ENCODE peak calls at places on chromosomes 13 and 19, in six cellular contexts. M is IMR-90, I is breast epithelium, H is Peyer's patch, N is A549, K is esophagus squamous epithelium. A is an unnamed sample.
A peak's percentile ranks its signal among the peaks of the same experiment; 100 is the strongest.

GRCh38 chr19:45442927-45443461 is 19.3 kb upstream of the ERCC1 start:
- DNase-seq in M (peak; percentile 59), H (peak; percentile 69), N (no peak), I (peak; percentile 64), K (no peak), A (no peak)

GRCh38 chr19:42217522-42218442 is at the start of gene DEDD2:
- DNase-seq in H (peak; percentile 97), M (peak; percentile 99), I (peak; percentile 97), K (peak; percentile 83), N (peak; percentile 99), A (peak; percentile 97)

GRCh38 chr19:5991244-5991838 is 13.4 kb upstream of the RANBP3 start:
- DNase-seq in K (no peak), N (no peak), I (no peak), H (no peak), M (no peak), A (no peak)

GRCh38 chr13:42474954-42475353 is 99.0 kb upstream of the TNFSF11 start:
- DNase-seq in H (no peak), K (no peak), I (no peak), N (no peak), M (peak; percentile 61), A (no peak)

GRCh38 chr13:93685900-93686299 is 459.3 kb downstream of the GPC6 start:
- DNase-seq in M (no peak), I (no peak), N (no peak), H (no peak), K (no peak), A (no peak)

GRCh38 chr13:76271728-76272232 is 614.4 kb downstream of the KCTD12 start:
- DNase-seq in I (no peak), M (peak; percentile 7), K (no peak), H (no peak), N (no peak), A (no peak)

GRCh38 chr19:12913871-12914690 is 5.0 kb downstream of the SYCE2 start:
- DNase-seq in I (peak; percentile 65), K (no peak), M (no peak), N (no peak), H (peak; percentile 61), A (no peak)

GRCh38 chr19:29753190-29753933 is 38.3 kb upstream of the C19orf12 start:
- DNase-seq in N (no peak), I (no peak), K (no peak), M (no peak), H (no peak), A (no peak)

DNA sequence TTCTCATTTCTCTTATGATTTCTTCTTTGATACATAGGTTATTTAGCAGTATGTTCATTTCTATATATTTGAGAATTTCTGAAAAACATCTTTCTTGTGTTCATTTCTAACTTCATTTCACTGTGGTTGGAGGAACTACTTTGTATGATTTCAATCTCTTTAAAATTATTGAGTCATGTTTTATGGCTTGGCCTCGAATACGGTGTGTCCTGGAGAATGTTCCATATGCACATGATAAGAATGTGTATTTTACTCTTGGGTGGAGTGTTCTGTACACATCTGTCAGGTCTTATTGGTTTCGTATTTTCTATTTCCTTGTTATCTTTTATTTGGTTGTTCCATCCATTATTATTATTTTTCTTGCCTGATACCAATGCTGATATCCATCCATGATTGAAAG is 22.9 kb downstream of the DNM2 start:
- DNase-seq in H (no peak), M (no peak), N (no peak), I (no peak), K (no peak), A (peak; percentile 41)
- H3K4me1 ChIP-seq in H (peaks cover 15% of the 10 kb centered on the region), M (no peaks in the 10 kb centered on the region), N (peaks cover 13% of the 10 kb centered on the region), I (peaks cover 6% of the 10 kb centered on the region), K (peaks cover 68% of the 10 kb centered on the region), A (peaks cover 4% of the 10 kb centered on the region)

GRCh38 chr19:51370230-51370629 is 1.4 kb upstream of the CLDND2 start:
- DNase-seq in K (no peak), N (no peak), I (no peak), H (no peak), M (no peak), A (no peak)
- H3K4me3 ChIP-seq in K (no peak overlapping the region), N (no peak overlapping the region), I (no peak overlapping the region), H (no peak overlapping the region), M (no peak overlapping the region), A (no peak overlapping the region)

GRCh38 chr19:48290923-48291700 is 21.2 kb downstream of the ZNF114 start:
- DNase-seq in I (peak; percentile 66), K (no peak), M (peak; percentile 81), H (peak; percentile 43), N (peak; percentile 91), A (peak; percentile 65)

GRCh38 chr19:48287748-48288147 is 17.9 kb downstream of the ZNF114 start:
- DNase-seq in H (no peak), N (no peak), K (no peak), I (no peak), M (no peak), A (no peak)

GRCh38 chr19:48292798-48293197 is 22.9 kb downstream of the ZNF114 start:
- DNase-seq in H (no peak), N (no peak), I (no peak), M (peak; percentile 93), K (no peak), A (no peak)

GRCh38 chr19:48295458-48295857 is 25.6 kb downstream of the ZNF114 start:
- DNase-seq in N (no peak), K (no peak), H (no peak), I (no peak), M (no peak), A (no peak)

GRCh38 chr19:48290341-48290922 is 20.6 kb downstream of the ZNF114 start:
- DNase-seq in K (no peak), N (peak; percentile 70), M (peak; percentile 57), H (no peak), I (no peak), A (no peak)
- H3K4me1 ChIP-seq in K (peaks cover 17% of the 10 kb centered on the region), N (peaks cover 8% of the 10 kb centered on the region), M (peaks cover 5% of the 10 kb centered on the region), H (no peaks in the 10 kb centered on the region), I (no peaks in the 10 kb centered on the region), A (no peaks in the 10 kb centered on the region)

GRCh38 chr19:18155095-18156087 is 2.4 kb downstream of the PIK3R2 start:
- DNase-seq in K (no peak), M (no peak), I (no peak), H (no peak), N (no peak), A (no peak)

GRCh38 chr19:18156268-18156667 is 3.3 kb downstream of the PIK3R2 start:
- DNase-seq in H (no peak), M (no peak), N (no peak), I (no peak), K (no peak), A (no peak)

GRCh38 chr19:18158471-18158870 is 5.5 kb downstream of the PIK3R2 start:
- DNase-seq in I (no peak), K (no peak), N (no peak), M (no peak), H (no peak), A (no peak)

GRCh38 chr19:18157465-18158063 is 4.6 kb downstream of the PIK3R2 start:
- DNase-seq in H (no peak), M (no peak), N (no peak), K (no peak), I (peak; percentile 58), A (peak; percentile 72)

DNA sequence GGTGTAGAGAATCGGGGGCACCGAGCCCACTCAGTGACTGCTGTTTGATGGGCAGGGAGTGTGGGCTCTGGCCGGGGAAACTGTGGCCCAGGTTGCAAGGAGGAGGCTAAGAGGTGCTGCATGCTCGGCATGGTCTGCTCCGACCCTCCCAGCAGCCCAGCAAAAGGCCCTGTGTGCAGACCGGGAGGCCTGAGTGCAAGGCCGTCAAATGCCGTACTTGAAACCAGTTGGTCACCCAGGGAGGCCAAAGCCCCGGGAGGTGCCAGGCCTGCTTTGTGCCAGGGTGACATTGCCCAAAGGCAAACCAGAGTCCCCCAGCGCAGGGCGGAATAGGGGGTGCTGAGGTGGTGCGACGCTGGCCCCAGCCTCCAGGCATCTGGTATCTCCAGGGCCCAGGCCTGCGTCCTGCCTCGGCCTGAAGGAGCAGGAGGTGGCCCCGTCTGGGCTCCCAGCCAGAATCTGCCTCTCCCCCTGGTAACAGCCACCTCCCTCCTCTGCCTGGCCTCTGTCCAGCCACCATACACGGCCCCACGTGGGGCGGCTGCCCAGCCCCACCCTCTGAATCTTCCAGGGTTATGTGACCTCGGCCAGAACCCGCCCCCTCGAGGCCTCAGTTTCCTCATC is 4.0 kb downstream of the PIK3R2 start:
- DNase-seq in M (peak; percentile 83), N (peak; percentile 62), I (peak; percentile 74), K (no peak), H (no peak), A (peak; percentile 88)
- H3K4me3 ChIP-seq in M (no peak overlapping the region), N (no peak overlapping the region), I (no peak overlapping the region), K (no peak overlapping the region), H (no peak overlapping the region), A (no peak overlapping the region)

DNA sequence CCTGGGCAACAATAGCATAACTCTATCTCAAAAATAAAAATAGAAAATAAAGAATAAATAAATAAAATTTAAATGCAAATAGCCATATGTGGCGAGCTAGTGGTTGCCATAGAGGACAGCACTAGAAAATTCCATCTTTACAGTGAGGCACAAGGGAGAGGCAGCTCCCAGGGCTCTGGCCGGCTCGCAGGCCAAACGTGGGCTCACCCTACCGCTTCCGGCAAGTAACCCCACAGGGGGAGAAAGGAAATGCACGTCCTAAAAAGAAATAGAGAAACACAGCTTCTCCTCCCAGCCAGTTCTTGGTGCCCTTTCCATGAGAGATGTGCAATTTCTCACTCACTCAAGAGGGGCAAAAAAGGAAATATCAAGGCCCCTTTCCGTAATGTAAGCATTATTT is 12.4 kb upstream of the GRWD1 start:
- DNase-seq in N (no peak), K (no peak), M (no peak), I (no peak), H (no peak), A (no peak)
- H3K4me1 ChIP-seq in N (no peaks in the 10 kb centered on the region), K (no peaks in the 10 kb centered on the region), M (no peaks in the 10 kb centered on the region), I (no peaks in the 10 kb centered on the region), H (no peaks in the 10 kb centered on the region), A (no peaks in the 10 kb centered on the region)

GRCh38 chr13:113616991-113617749 is 32.6 kb downstream of the TFDP1 start:
- DNase-seq in K (no peak), M (peak; percentile 72), H (no peak), N (no peak), I (no peak), A (no peak)

GRCh38 chr13:113618455-113618854 is 33.9 kb downstream of the TFDP1 start:
- DNase-seq in M (no peak), N (no peak), I (no peak), H (no peak), K (no peak), A (no peak)

GRCh38 chr13:113622791-113623490 is 35.1 kb downstream of the ATP4B start:
- DNase-seq in K (no peak), H (no peak), N (no peak), I (no peak), M (no peak), A (no peak)

GRCh38 chr13:113621046-113621445 is 36.5 kb downstream of the TFDP1 start:
- DNase-seq in M (no peak), K (no peak), I (no peak), N (no peak), H (no peak), A (no peak)

GRCh38 chr13:113620036-113620435 is 35.5 kb downstream of the TFDP1 start:
- DNase-seq in I (no peak), M (no peak), N (no peak), K (no peak), H (no peak), A (no peak)
- H3K4me3 ChIP-seq in I (no peak overlapping the region), M (no peak overlapping the region), N (no peak overlapping the region), K (no peak overlapping the region), H (no peak overlapping the region), A (no peak overlapping the region)

A was measured in prostate gland.